ENCODE peak calls at places on chromosomes 7 and 10, in six cellular contexts. One of them, this sample, is unnamed.

GRCh38 chr10:69335063-69335587 is 56.8 kb downstream of the HK1 start:
- ATAC-seq in HCT116: no peak
- ATAC-seq in gastrocnemius medialis: no peak
- ATAC-seq in GM12878: peak; percentile 68
- ATAC-seq in GM23338: no peak
- ATAC-seq in RWPE2: no peak
- ATAC-seq in this sample: peak; percentile 48

GRCh38 chr7:86785641-86786040 is 141.9 kb downstream of the GRM3 start:
- ATAC-seq in GM23338: no peak
- ATAC-seq in GM12878: peak; percentile 80
- ATAC-seq in HCT116: no peak
- ATAC-seq in gastrocnemius medialis: no peak
- ATAC-seq in RWPE2: no peak
- ATAC-seq in this sample: no peak

GRCh38 chr10:49568235-49568634 is 29.3 kb upstream of the ERCC6 start:
- ATAC-seq in GM12878: peak; percentile 74
- ATAC-seq in GM23338: no peak
- ATAC-seq in HCT116: no peak
- ATAC-seq in gastrocnemius medialis: no peak
- ATAC-seq in RWPE2: no peak
- ATAC-seq in this sample: peak; percentile 71

GRCh38 chr10:72096115-72097000 is 8.0 kb upstream of the SPOCK2 start:
- ATAC-seq in gastrocnemius medialis: no peak
- ATAC-seq in GM23338: peak; percentile 78
- ATAC-seq in HCT116: no peak
- ATAC-seq in RWPE2: no peak
- ATAC-seq in GM12878: no peak
- ATAC-seq in this sample: no peak

GRCh38 chr7:1618475-1618874 is 48.6 kb upstream of the PSMG3 start:
- ATAC-seq in gastrocnemius medialis: no peak
- ATAC-seq in GM23338: no peak
- ATAC-seq in HCT116: no peak
- ATAC-seq in RWPE2: no peak
- ATAC-seq in GM12878: no peak
- ATAC-seq in this sample: no peak

GRCh38 chr10:11539191-11539868 is 72.1 kb downstream of the USP6NL start:
- ATAC-seq in HCT116: peak; percentile 73
- ATAC-seq in GM23338: peak; percentile 53
- ATAC-seq in RWPE2: peak; percentile 72
- ATAC-seq in gastrocnemius medialis: no peak
- ATAC-seq in GM12878: peak; percentile 33
- ATAC-seq in this sample: no peak

GRCh38 chr10:77264107-77264506 is 373.5 kb downstream of the KCNMA1 start:
- ATAC-seq in gastrocnemius medialis: no peak
- ATAC-seq in HCT116: no peak
- ATAC-seq in GM12878: peak; percentile 98
- ATAC-seq in RWPE2: no peak
- ATAC-seq in GM23338: no peak
- ATAC-seq in this sample: no peak

GRCh38 chr10:78248651-78249464 is 215.2 kb downstream of the RPS24 start:
- ATAC-seq in GM12878: no peak
- ATAC-seq in RWPE2: peak; percentile 33
- ATAC-seq in GM23338: no peak
- ATAC-seq in HCT116: no peak
- ATAC-seq in gastrocnemius medialis: no peak
- ATAC-seq in this sample: peak; percentile 75

GRCh38 chr7:130903358-130903974 is 169.5 kb upstream of the KLF14 start:
- ATAC-seq in HCT116: no peak
- ATAC-seq in GM23338: no peak
- ATAC-seq in GM12878: peak; percentile 9
- ATAC-seq in RWPE2: no peak
- ATAC-seq in gastrocnemius medialis: peak; percentile 73
- ATAC-seq in this sample: no peak

GRCh38 chr10:37476285-37476684 is 350.9 kb downstream of the ANKRD30A start:
- ATAC-seq in GM12878: no peak
- ATAC-seq in RWPE2: no peak
- ATAC-seq in HCT116: no peak
- ATAC-seq in gastrocnemius medialis: no peak
- ATAC-seq in GM23338: no peak
- ATAC-seq in this sample: no peak

GRCh38 chr7:151452680-151453325 is 12.9 kb upstream of the CRYGN start:
- ATAC-seq in HCT116: no peak
- ATAC-seq in gastrocnemius medialis: no peak
- ATAC-seq in GM12878: no peak
- ATAC-seq in RWPE2: no peak
- ATAC-seq in GM23338: no peak
- ATAC-seq in this sample: no peak

GRCh38 chr10:45354261-45354660 is 19.8 kb upstream of the ALOX5 start:
- ATAC-seq in RWPE2: no peak
- ATAC-seq in gastrocnemius medialis: no peak
- ATAC-seq in HCT116: no peak
- ATAC-seq in GM12878: peak; percentile 69
- ATAC-seq in GM23338: no peak
- ATAC-seq in this sample: peak; percentile 65

GRCh38 chr7:138625849-138626230 is 75.3 kb downstream of the SVOPL start:
- ATAC-seq in HCT116: no peak
- ATAC-seq in RWPE2: no peak
- ATAC-seq in GM23338: no peak
- ATAC-seq in GM12878: peak; percentile 36
- ATAC-seq in gastrocnemius medialis: no peak
- ATAC-seq in this sample: no peak

GRCh38 chr10:110698782-110699201 is 54.7 kb downstream of the RBM20 start:
- ATAC-seq in HCT116: no peak
- ATAC-seq in GM12878: no peak
- ATAC-seq in gastrocnemius medialis: peak; percentile 50
- ATAC-seq in RWPE2: no peak
- ATAC-seq in GM23338: no peak
- ATAC-seq in this sample: no peak

GRCh38 chr7:20542594-20542993 is 72.9 kb upstream of the ABCB5 start:
- ATAC-seq in RWPE2: peak; percentile 94
- ATAC-seq in HCT116: no peak
- ATAC-seq in GM23338: no peak
- ATAC-seq in gastrocnemius medialis: peak; percentile 58
- ATAC-seq in GM12878: no peak
- ATAC-seq in this sample: peak; percentile 72

GRCh38 chr10:34286136-34286739 is 528.9 kb downstream of the PARD3 start:
- ATAC-seq in gastrocnemius medialis: peak; percentile 81
- ATAC-seq in GM12878: no peak
- ATAC-seq in GM23338: peak; percentile 67
- ATAC-seq in RWPE2: no peak
- ATAC-seq in HCT116: peak; percentile 93
- ATAC-seq in this sample: no peak

GRCh38 chr10:43824934-43825333 is 176.3 kb upstream of the ZNF32 start:
- ATAC-seq in RWPE2: no peak
- ATAC-seq in GM23338: no peak
- ATAC-seq in gastrocnemius medialis: peak; percentile 84
- ATAC-seq in HCT116: no peak
- ATAC-seq in GM12878: no peak
- ATAC-seq in this sample: peak; percentile 92

GRCh38 chr7:139044813-139045794 is 9.3 kb upstream of the ZC3HAV1L start:
- ATAC-seq in GM12878: no peak
- ATAC-seq in gastrocnemius medialis: no peak
- ATAC-seq in RWPE2: no peak
- ATAC-seq in GM23338: no peak
- ATAC-seq in HCT116: no peak
- ATAC-seq in this sample: no peak

GRCh38 chr10:35367991-35368390 is 31.7 kb downstream of the CCNY start:
- ATAC-seq in GM12878: no peak
- ATAC-seq in gastrocnemius medialis: no peak
- ATAC-seq in HCT116: no peak
- ATAC-seq in GM23338: no peak
- ATAC-seq in RWPE2: no peak
- ATAC-seq in this sample: no peak

GRCh38 chr10:43045631-43046287 is 31.1 kb upstream of the RET start:
- ATAC-seq in GM12878: no peak
- ATAC-seq in HCT116: no peak
- ATAC-seq in RWPE2: no peak
- ATAC-seq in GM23338: no peak
- ATAC-seq in gastrocnemius medialis: no peak
- ATAC-seq in this sample: no peak

GRCh38 chr10:94183666-94184264 is 179.0 kb downstream of the NOC3L start:
- ATAC-seq in RWPE2: peak; percentile 98
- ATAC-seq in HCT116: no peak
- ATAC-seq in GM23338: no peak
- ATAC-seq in gastrocnemius medialis: no peak
- ATAC-seq in GM12878: peak; percentile 33
- ATAC-seq in this sample: no peak

GRCh38 chr10:94174838-94175237 is 181.1 kb downstream of the PLCE1 start:
- ATAC-seq in HCT116: no peak
- ATAC-seq in GM23338: no peak
- ATAC-seq in RWPE2: no peak
- ATAC-seq in GM12878: no peak
- ATAC-seq in gastrocnemius medialis: no peak
- ATAC-seq in this sample: peak; percentile 60

GRCh38 chr10:94178475-94179251 is 184.1 kb downstream of the NOC3L start:
- ATAC-seq in GM23338: no peak
- ATAC-seq in GM12878: no peak
- ATAC-seq in gastrocnemius medialis: no peak
- ATAC-seq in HCT116: no peak
- ATAC-seq in RWPE2: no peak
- ATAC-seq in this sample: no peak

GRCh38 chr10:94180576-94180975 is 182.2 kb downstream of the NOC3L start:
- ATAC-seq in HCT116: no peak
- ATAC-seq in gastrocnemius medialis: no peak
- ATAC-seq in RWPE2: no peak
- ATAC-seq in GM12878: no peak
- ATAC-seq in GM23338: no peak
- ATAC-seq in this sample: no peak
- TF ChIP-seq CTCF in HCT116: no peak
- TF ChIP-seq CTCF in gastrocnemius medialis: no peak
- TF ChIP-seq CTCF in RWPE2: no peak
- TF ChIP-seq CTCF in GM12878: no peak
- TF ChIP-seq CTCF in GM23338: no peak
- TF ChIP-seq CTCF in this sample: no peak

GRCh38 chr7:73522081-73522818 is at the start of gene BAZ1B:
- ATAC-seq in RWPE2: peak; percentile 94
- ATAC-seq in HCT116: peak; percentile 93
- ATAC-seq in GM12878: peak; percentile 92
- ATAC-seq in gastrocnemius medialis: peak; percentile 96
- ATAC-seq in GM23338: peak; percentile 90
- ATAC-seq in this sample: peak; percentile 99
- TF ChIP-seq CTCF in RWPE2: no peak
- TF ChIP-seq CTCF in HCT116: no peak
- TF ChIP-seq CTCF in GM12878: no peak
- TF ChIP-seq CTCF in gastrocnemius medialis: peak; percentile 28
- TF ChIP-seq CTCF in GM23338: no peak
- TF ChIP-seq CTCF in this sample: no peak

GRCh38 chr10:9301148-9301547 is 1246.7 kb downstream of the GATA3 start:
- ATAC-seq in HCT116: no peak
- ATAC-seq in GM23338: no peak
- ATAC-seq in GM12878: no peak
- ATAC-seq in gastrocnemius medialis: no peak
- ATAC-seq in RWPE2: no peak
- ATAC-seq in this sample: no peak
- TF ChIP-seq CTCF in HCT116: peak; percentile 22
- TF ChIP-seq CTCF in GM23338: peak; percentile 35
- TF ChIP-seq CTCF in GM12878: no peak
- TF ChIP-seq CTCF in gastrocnemius medialis: no peak
- TF ChIP-seq CTCF in RWPE2: peak; percentile 51
- TF ChIP-seq CTCF in this sample: no peak

DNA sequence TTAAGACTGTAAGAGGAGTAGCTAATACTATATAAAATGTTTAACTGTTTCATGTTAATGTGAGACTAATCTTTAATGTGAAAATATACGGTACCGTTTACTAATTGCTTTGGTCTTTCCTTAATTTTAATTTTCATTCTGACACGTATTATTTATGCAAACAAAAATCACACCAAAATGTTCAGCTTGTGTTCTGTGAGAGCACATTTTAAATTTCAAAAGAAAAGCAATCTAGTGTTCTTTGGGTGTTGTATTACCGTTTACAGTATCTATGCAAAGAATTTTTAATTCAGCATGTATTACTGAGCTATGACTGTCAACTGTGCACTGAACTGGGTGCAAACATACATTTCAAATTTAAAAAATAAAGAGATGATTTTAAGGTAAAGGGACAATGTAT is 2.2 kb downstream of the WNT16 start:
- ATAC-seq in RWPE2: no peak
- ATAC-seq in HCT116: no peak
- ATAC-seq in GM23338: no peak
- ATAC-seq in GM12878: no peak
- ATAC-seq in gastrocnemius medialis: no peak
- ATAC-seq in this sample: no peak
- TF ChIP-seq CTCF in RWPE2: no peak
- TF ChIP-seq CTCF in HCT116: no peak
- TF ChIP-seq CTCF in GM23338: no peak
- TF ChIP-seq CTCF in GM12878: no peak
- TF ChIP-seq CTCF in gastrocnemius medialis: no peak
- TF ChIP-seq CTCF in this sample: no peak